ENCODE peak calls at places on chromosome 16, in five cellular contexts. W is tibial nerve, O is brain microvascular endothelial cell, M is adrenal gland, I is Panc1. E is an unnamed sample.

GRCh38 chr16:19960183-19960582 is 75.5 kb upstream of the GPRC5B start:
- DNase-seq in W (no peak), O (no peak), M (no peak), I (no peak), E (no peak)

GRCh38 chr16:31488630-31489564 is 6.0 kb downstream of the SLC5A2 start:
- DNase-seq in W (no peak), O (no peak), M (no peak), I (no peak), E (no peak)

GRCh38 chr16:20409398-20410152 is at the start of gene ACSM5:
- DNase-seq in W (peak), O (no peak), M (peak), I (no peak), E (no peak)

GRCh38 chr16:76241735-76242134 is 35.5 kb upstream of the CNTNAP4 start:
- DNase-seq in W (no peak), O (no peak), M (no peak), I (no peak), E (no peak)

GRCh38 chr16:50573279-50573678 is 25.1 kb downstream of the NKD1 start:
- DNase-seq in W (no peak), O (no peak), M (no peak), I (no peak), E (no peak)

GRCh38 chr16:2748757-2749455 is 3.5 kb upstream of the SRRM2 start:
- DNase-seq in W (no peak), O (no peak), M (no peak), I (no peak), E (no peak)

GRCh38 chr16:4309833-4310266 is 6.0 kb upstream of the GLIS2 start:
- DNase-seq in W (no peak), O (peak), M (peak), I (no peak), E (peak)

GRCh38 chr16:55257971-55258613 is 65.9 kb upstream of the IRX6 start:
- DNase-seq in W (no peak), O (peak), M (peak), I (no peak), E (peak)

GRCh38 chr16:894841-895240 is 75.9 kb downstream of the LMF1 start:
- DNase-seq in W (no peak), O (no peak), M (no peak), I (no peak), E (no peak)

GRCh38 chr16:29926675-29927522 is 873 bp upstream of the KCTD13 start:
- DNase-seq in W (no peak), O (no peak), M (peak), I (no peak), E (peak)

GRCh38 chr16:19555938-19556778 is 655 bp downstream of the VPS35L start:
- DNase-seq in W (no peak), O (peak), M (no peak), I (peak), E (peak)

GRCh38 chr16:30724641-30725464 is 23.4 kb upstream of the PHKG2 start:
- DNase-seq in W (no peak), O (no peak), M (peak), I (no peak), E (no peak)

GRCh38 chr16:19657831-19658230 is 60.2 kb downstream of the KNOP1 start:
- DNase-seq in W (no peak), O (no peak), M (no peak), I (no peak), E (no peak)

GRCh38 chr16:1696863-1697262 is 9.1 kb upstream of the MAPK8IP3 start:
- DNase-seq in W (no peak), O (no peak), M (no peak), I (no peak), E (no peak)

GRCh38 chr16:1916654-1916990 is 1.6 kb downstream of the HS3ST6 start:
- DNase-seq in W (no peak), O (no peak), M (no peak), I (no peak), E (no peak)

GRCh38 chr16:70713342-70713741 is 27.5 kb upstream of the MTSS2 start:
- DNase-seq in W (no peak), O (no peak), M (no peak), I (no peak), E (no peak)

GRCh38 chr16:70711211-70711978 is 25.5 kb upstream of the MTSS2 start:
- DNase-seq in W (no peak), O (no peak), M (no peak), I (no peak), E (no peak)

GRCh38 chr16:70712359-70712758 is 26.5 kb upstream of the MTSS2 start:
- DNase-seq in W (no peak), O (no peak), M (no peak), I (no peak), E (no peak)

GRCh38 chr16:70713781-70714180 is 27.9 kb upstream of the MTSS2 start:
- DNase-seq in W (no peak), O (no peak), M (no peak), I (no peak), E (no peak)

GRCh38 chr16:70712942-70713341 is 27.1 kb upstream of the MTSS2 start:
- DNase-seq in W (no peak), O (no peak), M (no peak), I (no peak), E (no peak)
- H3K4me3 ChIP-seq in W (no peak), O (no peak), M (no peak), I (no peak), E (no peak)

GRCh38 chr16:86285421-86285820 is 224.9 kb upstream of the FOXF1 start:
- DNase-seq in W (no peak), O (no peak), M (no peak), I (no peak), E (no peak)
- TF ChIP-seq CTCF in W (no peak), O (no peak), M (no peak), I (no peak), E (no peak)

GRCh38 chr16:88804552-88805339 is 1.2 kb downstream of the CDT1 start:
- DNase-seq in W (no peak), O (no peak), M (no peak), I (no peak), E (no peak)

GRCh38 chr16:88806491-88807111 is 3.0 kb downstream of the CDT1 start:
- DNase-seq in W (no peak), O (no peak), M (no peak), I (no peak), E (no peak)

GRCh38 chr16:88805340-88805715 is 1.7 kb downstream of the CDT1 start:
- DNase-seq in W (no peak), O (no peak), M (no peak), I (no peak), E (no peak)

GRCh38 chr16:88807142-88807625 is 3.6 kb downstream of the CDT1 start:
- DNase-seq in W (no peak), O (no peak), M (no peak), I (no peak), E (no peak)

DNA sequence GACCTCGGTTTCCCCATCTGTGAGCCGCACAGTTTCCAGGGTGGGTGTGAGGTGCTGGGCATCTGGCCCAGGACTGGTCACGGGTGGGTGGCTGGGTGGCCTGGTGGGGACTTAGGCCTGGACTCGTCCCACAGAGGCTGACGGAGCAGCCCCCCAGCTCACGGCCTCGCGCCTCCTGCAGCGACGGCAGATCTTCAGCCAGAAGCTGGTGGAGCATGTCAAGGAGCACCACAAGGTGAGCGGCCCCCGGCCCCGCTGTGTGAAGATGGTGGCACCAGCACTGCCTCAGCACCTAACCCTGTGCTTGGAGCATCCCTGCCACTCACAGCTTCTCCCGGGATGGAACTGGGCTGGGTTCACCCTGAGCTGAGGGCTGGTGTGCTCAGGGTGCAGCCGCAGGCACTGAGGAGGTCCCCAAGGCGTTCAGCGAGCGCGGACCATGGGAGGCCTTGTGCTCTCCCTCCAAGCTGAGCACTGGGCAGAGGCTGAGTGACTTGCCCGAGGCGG is 2.4 kb downstream of the CDT1 start:
- DNase-seq in W (no peak), O (no peak), M (no peak), I (no peak), E (no peak)
- H3K4me3 ChIP-seq in W (no peak), O (no peak), M (no peak), I (no peak), E (no peak)

GRCh38 chr16:14602443-14602963 is 27.6 kb downstream of the PARN start:
- DNase-seq in W (no peak), O (no peak), M (no peak), I (no peak), E (no peak)

GRCh38 chr16:14606102-14606501 is 24.0 kb downstream of the PARN start:
- DNase-seq in W (no peak), O (no peak), M (no peak), I (no peak), E (no peak)

GRCh38 chr16:14600164-14600563 is 29.9 kb downstream of the PARN start:
- DNase-seq in W (no peak), O (peak), M (no peak), I (peak), E (peak)
- TF ChIP-seq CTCF in W (peak), O (peak), M (peak), I (no peak), E (peak)

GRCh38 chr16:81651758-81652718 is 127.1 kb upstream of the PLCG2 start:
- DNase-seq in W (no peak), O (no peak), M (no peak), I (no peak), E (no peak)
- H3K4me3 ChIP-seq in W (no peak), O (no peak), M (no peak), I (no peak), E (no peak)

GRCh38 chr16:74726736-74727135 is 26.1 kb upstream of the MLKL start:
- DNase-seq in W (no peak), O (peak), M (no peak), I (no peak), E (no peak)
- TF ChIP-seq CTCF in W (no peak), O (peak), M (no peak), I (peak), E (peak)

GRCh38 chr16:67163164-67163902 is 1.2 kb upstream of the HSF4 start:
- DNase-seq in W (no peak), O (no peak), M (peak), I (no peak), E (peak)

GRCh38 chr16:67163903-67164558 is 514 bp upstream of the HSF4 start:
- DNase-seq in W (no peak), O (no peak), M (no peak), I (no peak), E (no peak)

GRCh38 chr16:67164599-67165061 is at the start of gene HSF4:
- DNase-seq in W (no peak), O (no peak), M (no peak), I (no peak), E (no peak)

GRCh38 chr16:67161595-67162058 is 1.9 kb downstream of the FBXL8 start:
- DNase-seq in W (no peak), O (no peak), M (peak), I (no peak), E (no peak)

GRCh38 chr16:67162439-67163163 is 1.9 kb upstream of the HSF4 start:
- DNase-seq in W (no peak), O (no peak), M (peak), I (no peak), E (no peak)
- H3K4me3 ChIP-seq in W (no peak), O (no peak), M (no peak), I (no peak), E (no peak)

GRCh38 chr16:57371494-57372371 is 557 bp upstream of the CX3CL1 start:
- DNase-seq in W (no peak), O (no peak), M (no peak), I (no peak), E (no peak)

GRCh38 chr16:57376313-57376818 is 4.1 kb downstream of the CX3CL1 start:
- DNase-seq in W (no peak), O (no peak), M (no peak), I (no peak), E (no peak)

GRCh38 chr16:57374067-57374534 is 1.8 kb downstream of the CX3CL1 start:
- DNase-seq in W (no peak), O (peak), M (no peak), I (no peak), E (no peak)

GRCh38 chr16:57373117-57373947 is 1.0 kb downstream of the CX3CL1 start:
- DNase-seq in W (no peak), O (no peak), M (no peak), I (no peak), E (no peak)

DNA sequence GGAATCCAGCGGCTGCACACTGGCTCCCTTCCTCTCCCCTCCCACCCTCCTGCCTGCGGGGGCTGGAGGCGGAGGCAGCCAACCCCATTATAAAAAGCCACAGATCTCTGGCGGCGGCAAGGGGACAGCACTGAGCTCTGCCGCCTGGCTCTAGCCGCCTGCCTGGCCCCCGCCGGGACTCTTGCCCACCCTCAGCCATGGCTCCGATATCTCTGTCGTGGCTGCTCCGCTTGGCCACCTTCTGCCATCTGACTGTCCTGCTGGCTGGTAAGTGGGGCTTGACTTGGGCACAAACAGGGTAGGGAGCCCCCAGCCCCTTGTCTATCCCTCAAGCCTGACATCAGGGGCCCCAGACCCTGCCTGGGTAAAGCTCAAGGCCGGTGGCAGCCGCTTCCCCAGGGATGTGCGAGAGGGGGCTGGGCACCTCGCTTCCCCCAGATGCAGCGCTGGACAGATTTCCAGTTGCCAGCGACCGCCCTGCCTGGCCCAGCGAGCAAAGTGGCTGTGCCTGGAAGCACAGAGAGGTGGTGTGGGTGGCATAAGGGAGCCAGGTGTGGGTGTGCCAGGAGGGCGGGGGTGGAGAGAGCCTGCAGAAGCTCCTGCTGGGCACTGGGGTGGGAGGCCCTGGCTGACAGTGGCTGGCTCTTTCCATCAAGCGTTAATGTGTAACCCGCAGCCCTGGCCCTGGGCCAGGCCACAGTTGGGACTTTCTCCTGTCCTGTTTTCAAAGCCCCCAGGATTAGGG is at the start of gene CX3CL1:
- DNase-seq in W (no peak), O (peak), M (peak), I (no peak), E (peak)
- TF ChIP-seq CTCF in W (no peak), O (peak), M (peak), I (no peak), E (no peak)

E was measured in astrocyte of the spinal cord.